ENCODE peak calls at places on chromosomes 5 and 9, in six cellular contexts. Q is GM23248, L is OCI-LY7, H is right atrium auricular region, K is adrenal gland, J is lung. F is an unnamed sample.

GRCh38 chr5:76341935-76342334 is 61.1 kb upstream of the IQGAP2 start:
- DNase-seq in Q (no peak), L (peak; percentile 34), H (no peak), K (peak; percentile 9), J (no peak), F (no peak)

GRCh38 chr9:23586906-23587305 is 239.1 kb downstream of the ELAVL2 start:
- DNase-seq in Q (no peak), L (no peak), H (no peak), K (no peak), J (no peak), F (no peak)

GRCh38 chr9:107994638-107995037 is 505.1 kb upstream of the KLF4 start:
- DNase-seq in Q (no peak), L (no peak), H (no peak), K (no peak), J (no peak), F (no peak)

GRCh38 chr5:105924366-105924765 is 1746.4 kb downstream of the EFNA5 start:
- DNase-seq in Q (peak; percentile 83), L (no peak), H (no peak), K (no peak), J (no peak), F (no peak)

GRCh38 chr9:125529589-125530515 is 177.2 kb downstream of the MAPKAP1 start:
- DNase-seq in Q (no peak), L (peak; percentile 56), H (no peak), K (no peak), J (no peak), F (no peak)

GRCh38 chr5:153504726-153505125 is 14.3 kb downstream of the GRIA1 start:
- DNase-seq in Q (no peak), L (no peak), H (no peak), K (no peak), J (no peak), F (no peak)

GRCh38 chr5:14183187-14183939 is 40.2 kb downstream of the TRIO start:
- DNase-seq in Q (peak; percentile 65), L (no peak), H (no peak), K (peak; percentile 34), J (no peak), F (no peak)

GRCh38 chr9:133045132-133045531 is 14.3 kb downstream of the GTF3C5 start:
- DNase-seq in Q (no peak), L (no peak), H (no peak), K (no peak), J (no peak), F (no peak)

GRCh38 chr9:134069536-134070399 is 1.9 kb upstream of the BRD3 start:
- DNase-seq in Q (no peak), L (no peak), H (no peak), K (no peak), J (peak; percentile 27), F (no peak)

GRCh38 chr5:10145922-10146321 is 103.8 kb downstream of the ATPSCKMT start:
- DNase-seq in Q (peak; percentile 71), L (peak; percentile 46), H (no peak), K (peak; percentile 16), J (no peak), F (no peak)

GRCh38 chr5:172052454-172053236 is 46.2 kb upstream of the FBXW11 start:
- DNase-seq in Q (peak; percentile 84), L (no peak), H (peak; percentile 86), K (peak; percentile 56), J (no peak), F (no peak)

GRCh38 chr9:99287641-99288040 is 65.6 kb downstream of the SEC61B start:
- DNase-seq in Q (no peak), L (no peak), H (no peak), K (no peak), J (no peak), F (no peak)

GRCh38 chr9:2923810-2924768 is 80.2 kb upstream of the PUM3 start:
- DNase-seq in Q (no peak), L (no peak), H (no peak), K (no peak), J (no peak), F (no peak)

GRCh38 chr9:113462781-113463286 is 693 bp upstream of the RGS3 start:
- DNase-seq in Q (no peak), L (no peak), H (peak; percentile 49), K (no peak), J (no peak), F (no peak)

GRCh38 chr9:136994885-136995224 is 1.5 kb downstream of the CLIC3 start:
- DNase-seq in Q (no peak), L (no peak), H (no peak), K (no peak), J (no peak), F (no peak)

GRCh38 chr9:120210301-120210700 is 369.7 kb downstream of the CDK5RAP2 start:
- DNase-seq in Q (no peak), L (no peak), H (no peak), K (no peak), J (no peak), F (no peak)

GRCh38 chr5:82641362-82641988 is 363.3 kb upstream of the RPS23 start:
- DNase-seq in Q (peak; percentile 84), L (peak; percentile 28), H (peak; percentile 85), K (peak; percentile 89), J (peak; percentile 78), F (no peak)

GRCh38 chr5:176410486-176411180 is 5.7 kb downstream of the CLTB start:
- DNase-seq in Q (no peak), L (no peak), H (no peak), K (no peak), J (no peak), F (no peak)

DNA sequence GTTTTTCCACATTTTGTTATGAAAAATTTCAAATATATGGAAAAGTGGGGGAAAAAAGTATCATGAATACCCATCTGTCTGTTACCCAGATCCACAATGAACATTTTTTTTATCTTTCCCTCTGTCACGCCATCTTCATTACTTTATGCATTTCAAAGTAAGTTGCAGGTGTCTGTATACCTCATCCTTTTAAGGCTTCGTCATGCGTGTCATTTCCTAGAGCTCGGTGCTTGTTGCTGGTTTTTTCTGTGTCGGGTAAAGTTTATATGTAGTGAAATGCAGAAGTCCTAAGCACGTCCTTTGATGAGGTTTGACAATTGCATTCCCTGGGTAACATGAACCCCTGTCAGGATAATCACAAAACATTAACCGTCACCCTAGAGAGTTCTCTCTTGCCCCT is 52.1 kb downstream of the DAPK1 start:
- DNase-seq in Q (no peak), L (peak; percentile 83), H (no peak), K (no peak), J (no peak), F (no peak)
- H3K36me3 ChIP-seq in Q (no peaks in the 10 kb centered on the region), L (no peaks in the 10 kb centered on the region), H (no peaks in the 10 kb centered on the region), K (no peaks in the 10 kb centered on the region), J (peaks cover 4% of the 10 kb centered on the region), F (no peaks in the 10 kb centered on the region)

GRCh38 chr9:34555002-34555348 is 32.2 kb upstream of the ENHO start:
- DNase-seq in Q (no peak), L (no peak), H (no peak), K (no peak), J (no peak), F (no peak)

GRCh38 chr9:34554211-34555001 is 31.6 kb upstream of the ENHO start:
- DNase-seq in Q (peak; percentile 14), L (no peak), H (no peak), K (no peak), J (no peak), F (no peak)

GRCh38 chr9:34552986-34553385 is 30.2 kb upstream of the ENHO start:
- DNase-seq in Q (no peak), L (no peak), H (no peak), K (no peak), J (no peak), F (no peak)

GRCh38 chr9:34552606-34552981 is 29.8 kb upstream of the ENHO start:
- DNase-seq in Q (no peak), L (no peak), H (no peak), K (no peak), J (no peak), F (no peak)

GRCh38 chr9:34553511-34554021 is 30.8 kb upstream of the ENHO start:
- DNase-seq in Q (no peak), L (no peak), H (no peak), K (no peak), J (no peak), F (no peak)
- H3K36me3 ChIP-seq in Q (no peaks in the 10 kb centered on the region), L (no peaks in the 10 kb centered on the region), H (no peaks in the 10 kb centered on the region), K (no peaks in the 10 kb centered on the region), J (no peaks in the 10 kb centered on the region), F (no peaks in the 10 kb centered on the region)

DNA sequence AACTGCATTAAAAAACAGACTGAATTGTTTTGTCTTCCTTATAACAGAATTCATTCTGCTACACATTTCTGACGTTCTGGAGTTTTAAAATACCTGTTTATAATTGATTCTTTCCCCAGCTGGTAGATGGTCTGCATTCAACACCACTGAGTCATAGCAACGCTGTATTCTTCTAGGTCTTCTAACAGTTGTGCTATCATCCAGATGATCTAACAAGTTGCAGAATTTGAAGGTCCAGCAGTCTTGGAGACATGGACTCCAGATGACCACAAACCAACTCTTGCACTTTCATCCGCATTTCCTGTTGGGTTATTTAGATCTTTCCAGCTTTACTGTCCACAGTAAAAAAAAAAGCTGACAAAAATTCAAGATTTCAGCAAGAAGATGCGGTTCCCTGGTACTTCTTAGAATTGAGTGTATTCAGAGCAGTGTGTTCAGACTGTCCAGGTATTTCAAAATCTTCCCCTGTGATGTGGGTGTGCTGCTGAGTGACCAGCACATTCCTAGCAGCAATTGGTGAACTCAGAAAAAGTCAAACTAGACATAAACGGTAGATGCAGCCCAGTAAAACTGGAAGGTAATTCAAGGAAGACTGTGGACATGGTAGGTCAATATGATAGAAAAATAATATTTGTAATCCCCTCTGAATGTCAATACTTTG is 50.2 kb downstream of the CSNK1A1 start:
- DNase-seq in Q (peak; percentile 90), L (no peak), H (no peak), K (no peak), J (no peak), F (no peak)
- H3K36me3 ChIP-seq in Q (peaks cover 71% of the 10 kb centered on the region), L (peaks cover 92% of the 10 kb centered on the region), H (peaks cover 87% of the 10 kb centered on the region), K (peaks cover 75% of the 10 kb centered on the region), J (peaks cover 19% of the 10 kb centered on the region), F (peaks cover 51% of the 10 kb centered on the region)

DNA sequence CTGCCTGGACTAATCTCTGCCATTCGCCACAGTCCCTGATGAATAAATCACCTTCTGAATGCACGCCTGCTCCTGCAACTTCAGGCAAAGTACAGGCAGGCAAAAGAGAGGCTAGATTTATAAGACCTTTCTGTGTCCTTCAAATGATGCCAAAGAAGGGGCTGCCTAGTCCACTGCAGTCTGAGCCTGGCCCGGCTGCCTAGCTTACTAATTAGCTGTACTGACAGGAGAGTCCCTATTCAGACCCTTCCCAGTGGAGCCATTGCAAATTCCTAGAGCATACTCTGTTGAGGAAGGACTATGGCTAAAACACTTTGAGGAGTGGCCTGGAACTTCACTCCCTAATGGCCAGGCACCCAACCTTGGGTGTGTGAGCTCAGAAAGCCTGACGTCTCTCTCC is 7.3 kb downstream of the FGF1 start:
- DNase-seq in Q (no peak), L (no peak), H (no peak), K (no peak), J (no peak), F (no peak)
- H3K36me3 ChIP-seq in Q (no peaks in the 10 kb centered on the region), L (no peaks in the 10 kb centered on the region), H (no peaks in the 10 kb centered on the region), K (no peaks in the 10 kb centered on the region), J (no peaks in the 10 kb centered on the region), F (no peaks in the 10 kb centered on the region)

DNA sequence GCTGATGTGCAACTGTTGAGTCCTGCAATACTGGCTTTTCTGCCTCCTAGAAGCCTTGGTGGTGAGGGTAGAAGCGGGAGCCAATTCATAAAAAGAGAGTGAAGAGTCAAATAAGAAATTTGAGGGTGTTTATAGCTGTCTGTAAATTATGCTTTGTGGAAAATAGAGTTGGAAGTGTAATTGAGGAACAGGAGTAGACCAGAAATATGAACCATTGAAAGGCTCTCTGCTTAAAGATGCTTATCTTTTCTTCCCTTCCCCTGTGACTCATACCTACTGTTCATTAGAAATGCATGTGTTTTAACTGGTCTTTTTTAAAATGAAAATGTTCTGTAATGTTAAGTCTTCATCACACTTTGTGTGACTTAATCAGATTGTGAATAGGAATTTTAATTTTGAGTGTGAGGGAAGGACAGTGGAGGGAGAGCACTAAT is 80.2 kb downstream of the ZCCHC7 start:
- DNase-seq in Q (peak; percentile 83), L (no peak), H (no peak), K (no peak), J (no peak), F (no peak)
- H3K36me3 ChIP-seq in Q (no peaks in the 10 kb centered on the region), L (peaks cover 38% of the 10 kb centered on the region), H (no peaks in the 10 kb centered on the region), K (no peaks in the 10 kb centered on the region), J (no peaks in the 10 kb centered on the region), F (no peaks in the 10 kb centered on the region)